ENCODE peak calls at places on chromosomes 2 and 18, in six cellular contexts. One of them, this sample, is unnamed.
A peak's percentile ranks its signal among the peaks of the same experiment; 100 is the strongest.

GRCh38 chr2:13819896-13820295 is 812.6 kb upstream of the LRATD1 start:
- DNase-seq in MM.1S: no peak
- DNase-seq in Peyer's patch: no peak
- DNase-seq in endodermal cell: no peak
- DNase-seq in SK-N-SH: no peak
- DNase-seq in tibial artery: no peak
- DNase-seq in this sample: no peak

GRCh38 chr2:9264301-9264700 is 57.7 kb downstream of the ASAP2 start:
- DNase-seq in endodermal cell: no peak
- DNase-seq in MM.1S: no peak
- DNase-seq in tibial artery: no peak
- DNase-seq in Peyer's patch: no peak
- DNase-seq in SK-N-SH: no peak
- DNase-seq in this sample: no peak

GRCh38 chr2:8652774-8653426 is 29.0 kb upstream of the ID2 start:
- DNase-seq in endodermal cell: no peak
- DNase-seq in MM.1S: no peak
- DNase-seq in SK-N-SH: no peak
- DNase-seq in tibial artery: peak; percentile 15
- DNase-seq in Peyer's patch: no peak
- DNase-seq in this sample: peak; percentile 26

GRCh38 chr2:73069041-73069854 is 2.3 kb downstream of the SFXN5 start:
- DNase-seq in Peyer's patch: no peak
- DNase-seq in endodermal cell: peak; percentile 45
- DNase-seq in tibial artery: no peak
- DNase-seq in SK-N-SH: no peak
- DNase-seq in MM.1S: no peak
- DNase-seq in this sample: peak; percentile 49

GRCh38 chr2:88692187-88692586 is 714 bp downstream of the RPIA start:
- DNase-seq in Peyer's patch: peak; percentile 63
- DNase-seq in SK-N-SH: peak; percentile 33
- DNase-seq in endodermal cell: peak; percentile 70
- DNase-seq in MM.1S: peak; percentile 50
- DNase-seq in tibial artery: peak; percentile 39
- DNase-seq in this sample: no peak

GRCh38 chr18:46174317-46175039 is 70.3 kb downstream of the HAUS1 start:
- DNase-seq in SK-N-SH: peak; percentile 70
- DNase-seq in MM.1S: peak; percentile 54
- DNase-seq in endodermal cell: peak; percentile 77
- DNase-seq in Peyer's patch: peak; percentile 54
- DNase-seq in tibial artery: no peak
- DNase-seq in this sample: no peak

GRCh38 chr2:184534986-184535385 is 63.3 kb upstream of the ZNF804A start:
- DNase-seq in Peyer's patch: no peak
- DNase-seq in MM.1S: no peak
- DNase-seq in endodermal cell: no peak
- DNase-seq in tibial artery: no peak
- DNase-seq in SK-N-SH: no peak
- DNase-seq in this sample: no peak

GRCh38 chr18:79402977-79403722 is 7.4 kb downstream of the NFATC1 start:
- DNase-seq in MM.1S: no peak
- DNase-seq in endodermal cell: peak; percentile 69
- DNase-seq in tibial artery: peak; percentile 88
- DNase-seq in Peyer's patch: peak; percentile 74
- DNase-seq in SK-N-SH: no peak
- DNase-seq in this sample: peak; percentile 57

GRCh38 chr18:39945076-39945475 is 2010.0 kb upstream of the PIK3C3 start:
- DNase-seq in Peyer's patch: no peak
- DNase-seq in tibial artery: no peak
- DNase-seq in SK-N-SH: no peak
- DNase-seq in MM.1S: no peak
- DNase-seq in endodermal cell: no peak
- DNase-seq in this sample: no peak

GRCh38 chr18:22846088-22846683 is 86.9 kb upstream of the RBBP8 start:
- DNase-seq in endodermal cell: no peak
- DNase-seq in SK-N-SH: peak; percentile 35
- DNase-seq in MM.1S: no peak
- DNase-seq in Peyer's patch: no peak
- DNase-seq in tibial artery: no peak
- DNase-seq in this sample: no peak

GRCh38 chr2:130303142-130303541 is 39.6 kb upstream of the IMP4 start:
- DNase-seq in tibial artery: no peak
- DNase-seq in Peyer's patch: no peak
- DNase-seq in MM.1S: no peak
- DNase-seq in SK-N-SH: no peak
- DNase-seq in endodermal cell: no peak
- DNase-seq in this sample: no peak

GRCh38 chr2:190216829-190217228 is 102.8 kb downstream of the HIBCH start:
- DNase-seq in MM.1S: peak; percentile 71
- DNase-seq in endodermal cell: peak; percentile 88
- DNase-seq in Peyer's patch: no peak
- DNase-seq in SK-N-SH: peak; percentile 24
- DNase-seq in tibial artery: no peak
- DNase-seq in this sample: no peak

GRCh38 chr18:67513285-67513684 is 3.2 kb downstream of the DSEL start:
- DNase-seq in Peyer's patch: no peak
- DNase-seq in tibial artery: no peak
- DNase-seq in endodermal cell: no peak
- DNase-seq in MM.1S: peak; percentile 19
- DNase-seq in SK-N-SH: no peak
- DNase-seq in this sample: no peak

GRCh38 chr2:231393149-231394131 is 2.1 kb upstream of the B3GNT7 start:
- DNase-seq in SK-N-SH: peak; percentile 47
- DNase-seq in Peyer's patch: peak; percentile 80
- DNase-seq in endodermal cell: peak; percentile 89
- DNase-seq in MM.1S: no peak
- DNase-seq in tibial artery: no peak
- DNase-seq in this sample: no peak

GRCh38 chr2:239394346-239394945 is 6.4 kb downstream of the HDAC4 start:
- DNase-seq in endodermal cell: peak; percentile 28
- DNase-seq in tibial artery: no peak
- DNase-seq in SK-N-SH: no peak
- DNase-seq in Peyer's patch: peak; percentile 33
- DNase-seq in MM.1S: no peak
- DNase-seq in this sample: no peak

GRCh38 chr2:8009010-8009597 is 672.8 kb upstream of the ID2 start:
- DNase-seq in tibial artery: no peak
- DNase-seq in Peyer's patch: no peak
- DNase-seq in endodermal cell: no peak
- DNase-seq in MM.1S: no peak
- DNase-seq in SK-N-SH: no peak
- DNase-seq in this sample: no peak

GRCh38 chr2:217106650-217107014 is 246.8 kb upstream of the TNP1 start:
- DNase-seq in tibial artery: no peak
- DNase-seq in endodermal cell: peak; percentile 63
- DNase-seq in SK-N-SH: no peak
- DNase-seq in MM.1S: no peak
- DNase-seq in Peyer's patch: no peak
- DNase-seq in this sample: no peak

GRCh38 chr2:193279361-193279760 is 1084.6 kb upstream of the TMEFF2 start:
- DNase-seq in endodermal cell: no peak
- DNase-seq in Peyer's patch: no peak
- DNase-seq in tibial artery: no peak
- DNase-seq in SK-N-SH: no peak
- DNase-seq in MM.1S: no peak
- DNase-seq in this sample: no peak

GRCh38 chr2:30661173-30662107 is 145.8 kb downstream of the CAPN13 start:
- DNase-seq in MM.1S: no peak
- DNase-seq in SK-N-SH: no peak
- DNase-seq in endodermal cell: no peak
- DNase-seq in tibial artery: no peak
- DNase-seq in Peyer's patch: no peak
- DNase-seq in this sample: no peak

GRCh38 chr2:120741514-120742448 is 6.1 kb downstream of the GLI2 start:
- DNase-seq in endodermal cell: peak; percentile 82
- DNase-seq in tibial artery: no peak
- DNase-seq in MM.1S: no peak
- DNase-seq in SK-N-SH: peak; percentile 68
- DNase-seq in Peyer's patch: no peak
- DNase-seq in this sample: no peak

GRCh38 chr2:120743657-120744056 is 8.0 kb downstream of the GLI2 start:
- DNase-seq in MM.1S: no peak
- DNase-seq in tibial artery: no peak
- DNase-seq in Peyer's patch: peak; percentile 9
- DNase-seq in SK-N-SH: no peak
- DNase-seq in endodermal cell: peak; percentile 45
- DNase-seq in this sample: no peak

GRCh38 chr2:120740375-120740764 is 4.7 kb downstream of the GLI2 start:
- DNase-seq in SK-N-SH: no peak
- DNase-seq in Peyer's patch: no peak
- DNase-seq in tibial artery: no peak
- DNase-seq in MM.1S: no peak
- DNase-seq in endodermal cell: no peak
- DNase-seq in this sample: no peak

GRCh38 chr2:120738786-120739771 is 3.4 kb downstream of the GLI2 start:
- DNase-seq in tibial artery: no peak
- DNase-seq in MM.1S: no peak
- DNase-seq in SK-N-SH: no peak
- DNase-seq in endodermal cell: peak; percentile 74
- DNase-seq in Peyer's patch: peak; percentile 26
- DNase-seq in this sample: no peak

DNA sequence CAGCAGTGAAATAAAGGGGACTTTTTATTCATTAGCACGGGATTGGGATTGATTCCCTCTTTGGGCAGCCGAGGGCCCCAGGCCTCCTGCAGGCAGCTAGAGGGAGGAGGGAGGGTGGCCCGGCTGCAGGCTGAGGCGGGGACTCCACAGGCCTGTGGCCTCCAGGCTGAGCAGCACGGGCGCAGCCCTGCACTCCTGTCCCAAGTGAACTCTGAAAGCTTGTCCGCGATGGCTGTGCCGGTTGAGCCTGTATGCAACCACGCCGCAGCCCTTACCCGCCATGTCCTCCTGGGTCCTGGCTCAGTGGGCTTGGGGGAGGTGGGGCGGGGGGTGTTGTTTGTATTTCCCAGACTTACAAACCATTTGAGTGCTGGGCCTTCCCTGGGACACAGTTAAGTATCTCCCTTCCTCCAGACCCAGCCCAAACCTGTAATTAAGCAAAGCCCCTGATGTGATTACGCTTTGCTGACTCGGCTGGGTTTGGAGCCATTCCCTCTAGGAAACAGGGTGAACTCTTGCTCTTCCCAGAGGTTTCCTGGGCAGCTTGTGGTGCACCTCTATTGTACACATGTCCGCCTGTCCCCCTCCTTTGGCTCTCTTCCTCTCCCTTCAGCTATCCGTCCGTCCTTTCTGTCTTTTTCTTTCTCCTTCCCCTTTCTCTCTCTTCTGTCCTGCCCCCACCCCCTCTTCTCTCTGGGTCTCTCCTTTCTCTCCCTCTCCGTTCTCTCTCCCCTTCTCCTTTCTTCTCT is 5.3 kb downstream of the GLI2 start:
- DNase-seq in tibial artery: no peak
- DNase-seq in MM.1S: no peak
- DNase-seq in Peyer's patch: peak; percentile 14
- DNase-seq in SK-N-SH: peak; percentile 55
- DNase-seq in endodermal cell: peak; percentile 92
- DNase-seq in this sample: no peak
- H3K27me3 ChIP-seq in tibial artery: peaks cover 10% of the 10 kb centered on the region
- H3K27me3 ChIP-seq in MM.1S: peaks cover 52% of the 10 kb centered on the region
- H3K27me3 ChIP-seq in Peyer's patch: peaks cover 16% of the 10 kb centered on the region
- H3K27me3 ChIP-seq in SK-N-SH: no peaks in the 10 kb centered on the region
- H3K27me3 ChIP-seq in endodermal cell: no peaks in the 10 kb centered on the region
- H3K27me3 ChIP-seq in this sample: peaks cover 9% of the 10 kb centered on the region

GRCh38 chr2:133674433-133675331 is 106.4 kb upstream of the NCKAP5 start:
- DNase-seq in SK-N-SH: no peak
- DNase-seq in MM.1S: no peak
- DNase-seq in endodermal cell: peak; percentile 73
- DNase-seq in tibial artery: peak; percentile 49
- DNase-seq in Peyer's patch: peak; percentile 46
- DNase-seq in this sample: peak; percentile 75
- H3K27ac ChIP-seq in SK-N-SH: no peak overlapping the region
- H3K27ac ChIP-seq in MM.1S: no peak overlapping the region
- H3K27ac ChIP-seq in endodermal cell: peak overlapping the region; percentile 98
- H3K27ac ChIP-seq in tibial artery: peak overlapping the region; percentile 46
- H3K27ac ChIP-seq in Peyer's patch: no peak overlapping the region
- H3K27ac ChIP-seq in this sample: peak overlapping the region; percentile 87

GRCh38 chr2:11573418-11574175 is 39.8 kb downstream of the GREB1 start:
- DNase-seq in MM.1S: no peak
- DNase-seq in SK-N-SH: no peak
- DNase-seq in Peyer's patch: no peak
- DNase-seq in tibial artery: no peak
- DNase-seq in endodermal cell: peak; percentile 62
- DNase-seq in this sample: no peak

GRCh38 chr2:11568436-11568835 is 34.6 kb downstream of the GREB1 start:
- DNase-seq in MM.1S: no peak
- DNase-seq in tibial artery: no peak
- DNase-seq in Peyer's patch: peak; percentile 28
- DNase-seq in SK-N-SH: no peak
- DNase-seq in endodermal cell: peak; percentile 32
- DNase-seq in this sample: peak; percentile 21

GRCh38 chr2:11569636-11570035 is 35.8 kb downstream of the GREB1 start:
- DNase-seq in tibial artery: no peak
- DNase-seq in MM.1S: no peak
- DNase-seq in endodermal cell: peak; percentile 35
- DNase-seq in Peyer's patch: no peak
- DNase-seq in SK-N-SH: no peak
- DNase-seq in this sample: peak; percentile 20

GRCh38 chr2:11572996-11573395 is 39.2 kb downstream of the GREB1 start:
- DNase-seq in MM.1S: no peak
- DNase-seq in tibial artery: no peak
- DNase-seq in Peyer's patch: no peak
- DNase-seq in SK-N-SH: no peak
- DNase-seq in endodermal cell: no peak
- DNase-seq in this sample: peak; percentile 16

DNA sequence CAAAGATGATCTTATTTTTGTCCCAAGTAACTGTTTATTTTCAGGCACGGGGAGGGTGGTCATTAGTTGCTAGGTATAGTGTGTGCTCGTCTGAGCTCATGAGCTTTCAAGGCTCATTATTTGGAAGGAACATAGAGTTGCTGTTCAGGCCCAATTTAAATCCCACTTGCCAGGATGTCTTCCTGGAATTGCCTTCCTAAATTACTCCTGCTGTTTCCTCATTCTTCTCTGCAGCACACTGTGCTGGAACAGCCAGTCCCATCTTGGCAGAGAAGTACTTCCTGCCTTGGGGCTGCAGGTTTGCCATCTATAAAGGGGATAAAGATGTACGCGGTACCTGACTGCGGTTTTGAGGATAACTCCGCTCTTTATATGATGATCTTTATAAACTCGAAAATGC is 37.3 kb downstream of the GREB1 start:
- DNase-seq in endodermal cell: no peak
- DNase-seq in SK-N-SH: no peak
- DNase-seq in MM.1S: no peak
- DNase-seq in tibial artery: peak; percentile 31
- DNase-seq in Peyer's patch: no peak
- DNase-seq in this sample: no peak
- H3K27me3 ChIP-seq in endodermal cell: no peaks in the 10 kb centered on the region
- H3K27me3 ChIP-seq in SK-N-SH: no peaks in the 10 kb centered on the region
- H3K27me3 ChIP-seq in MM.1S: no peaks in the 10 kb centered on the region
- H3K27me3 ChIP-seq in tibial artery: peaks cover 12% of the 10 kb centered on the region
- H3K27me3 ChIP-seq in Peyer's patch: no peaks in the 10 kb centered on the region
- H3K27me3 ChIP-seq in this sample: no peaks in the 10 kb centered on the region

DNA sequence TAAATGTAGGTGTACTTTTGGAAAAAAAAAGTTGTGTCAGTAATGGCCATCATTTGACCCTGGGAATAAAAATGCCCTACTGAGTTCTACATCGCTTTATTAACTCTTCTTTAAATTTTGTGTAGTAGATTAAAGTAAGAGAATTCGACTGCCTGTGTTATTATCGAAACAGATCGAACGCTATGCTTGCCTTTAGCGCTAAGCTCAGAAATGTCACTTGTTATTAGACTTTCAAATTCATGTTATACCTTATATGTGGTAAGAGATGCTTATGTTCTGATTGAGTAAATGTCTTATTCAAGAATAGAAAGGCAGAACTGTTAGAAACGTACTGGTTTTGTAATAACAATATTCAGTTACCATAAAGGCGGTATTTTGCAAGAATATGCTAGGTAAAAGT is 1.4 kb downstream of the UGP2 start:
- DNase-seq in MM.1S: no peak
- DNase-seq in Peyer's patch: no peak
- DNase-seq in tibial artery: no peak
- DNase-seq in SK-N-SH: no peak
- DNase-seq in endodermal cell: no peak
- DNase-seq in this sample: no peak
- H3K27ac ChIP-seq in MM.1S: no peak overlapping the region
- H3K27ac ChIP-seq in Peyer's patch: peak overlapping the region; percentile 98
- H3K27ac ChIP-seq in tibial artery: peak overlapping the region; percentile 91
- H3K27ac ChIP-seq in SK-N-SH: no peak overlapping the region
- H3K27ac ChIP-seq in endodermal cell: no peak overlapping the region
- H3K27ac ChIP-seq in this sample: no peak overlapping the region